ENCODE peak calls at places on chromosomes 13 and 19, in eight cellular contexts. F, J, D, X, G, R, P and A are unnamed samples.
A peak's percentile ranks its signal among the peaks of the same experiment; 100 is the strongest.

GRCh38 chr13:75196112-75196855 is 285.7 kb downstream of the TBC1D4 start:
- DNase-seq in P (peak; percentile 61), J (no peak), X (no peak), D (no peak), F (no peak), G (no peak), R (peak; percentile 83), A (no peak)

GRCh38 chr13:72985610-72986009 is 73.2 kb upstream of the KLF5 start:
- DNase-seq in J (no peak), X (no peak), P (no peak), F (no peak), D (no peak), R (no peak), G (peak; percentile 41), A (no peak)

GRCh38 chr13:84500016-84500415 is 617.7 kb upstream of the SLITRK1 start:
- DNase-seq in P (peak; percentile 35), D (no peak), X (no peak), J (no peak), F (no peak), R (peak; percentile 3), G (no peak), A (no peak)

GRCh38 chr19:56671613-56671994 is at the start of gene ZNF835:
- DNase-seq in R (peak; percentile 52), F (peak; percentile 70), J (peak; percentile 77), D (no peak), G (no peak), X (peak; percentile 45), P (peak; percentile 22), A (peak; percentile 44)

GRCh38 chr13:110524484-110525254 is 36.9 kb downstream of the RAB20 start:
- DNase-seq in P (no peak), D (peak; percentile 28), G (no peak), X (no peak), R (no peak), J (no peak), F (no peak), A (peak; percentile 26)

GRCh38 chr13:111559612-111560423 is 239.4 kb downstream of the TEX29 start:
- DNase-seq in F (no peak), P (no peak), D (no peak), R (no peak), G (no peak), J (no peak), X (no peak), A (no peak)

GRCh38 chr19:33428627-33429013 is 55.1 kb downstream of the CEBPG start:
- DNase-seq in D (no peak), X (no peak), G (no peak), J (no peak), F (no peak), R (no peak), P (no peak), A (no peak)

GRCh38 chr13:42047561-42048322 is 706 bp upstream of the DGKH start:
- DNase-seq in R (peak; percentile 75), F (peak; percentile 71), P (peak; percentile 36), G (peak; percentile 61), J (peak; percentile 35), X (no peak), D (peak; percentile 49), A (peak; percentile 73)

GRCh38 chr19:21314676-21315075 is 14.5 kb downstream of the ZNF708 start:
- DNase-seq in R (peak; percentile 45), F (no peak), J (no peak), G (peak; percentile 14), D (no peak), P (no peak), X (no peak), A (no peak)